ENCODE peak calls at places on chromosomes 6 and 20, in seven cellular contexts. P, H, U, M, G, N and F are unnamed samples.
A peak's percentile ranks its signal among the peaks of the same experiment; 100 is the strongest.

GRCh38 chr6:121305957-121306607 is 28.2 kb downstream of the TBC1D32 start:
- DNase-seq in P (no peak), H (peak; percentile 54), U (no peak), M (no peak), G (no peak), N (no peak), F (peak; percentile 48)

GRCh38 chr20:3312940-3313656 is 74.1 kb upstream of the SLC4A11 start:
- DNase-seq in P (no peak), H (no peak), U (no peak), M (no peak), G (no peak), N (no peak), F (peak; percentile 86)

GRCh38 chr6:35711731-35712130 is 23.0 kb upstream of the FKBP5 start:
- DNase-seq in P (no peak), H (no peak), U (no peak), M (no peak), G (no peak), N (no peak), F (no peak)

GRCh38 chr20:59863058-59863457 is 70.4 kb downstream of the SYCP2 start:
- DNase-seq in P (no peak), H (no peak), U (no peak), M (no peak), G (no peak), N (no peak), F (no peak)

GRCh38 chr20:48592107-48592940 is 235.5 kb downstream of the PREX1 start:
- DNase-seq in P (no peak), H (no peak), U (no peak), M (no peak), G (no peak), N (no peak), F (no peak)

GRCh38 chr20:16846011-16846410 is 97.9 kb downstream of the OTOR start:
- DNase-seq in P (no peak), H (no peak), U (no peak), M (no peak), G (no peak), N (no peak), F (no peak)

GRCh38 chr6:95576621-95577316 is 566 bp upstream of the MANEA start:
- DNase-seq in P (no peak), H (peak; percentile 8), U (no peak), M (no peak), G (no peak), N (no peak), F (peak; percentile 25)

GRCh38 chr6:12047304-12047703 is 35.2 kb downstream of the HIVEP1 start:
- DNase-seq in P (no peak), H (no peak), U (no peak), M (no peak), G (no peak), N (no peak), F (no peak)

GRCh38 chr6:104921896-104922295 is 35.0 kb upstream of the LIN28B start:
- DNase-seq in P (no peak), H (no peak), U (no peak), M (no peak), G (no peak), N (no peak), F (no peak)

GRCh38 chr6:56689114-56689513 is 46.4 kb upstream of the DST start:
- DNase-seq in P (no peak), H (no peak), U (no peak), M (no peak), G (no peak), N (no peak), F (no peak)

GRCh38 chr20:59726196-59726595 is 121.9 kb downstream of the PHACTR3 start:
- DNase-seq in P (no peak), H (no peak), U (no peak), M (no peak), G (no peak), N (no peak), F (no peak)

GRCh38 chr20:39800548-39800947 is 838.4 kb downstream of the DHX35 start:
- DNase-seq in P (no peak), H (no peak), U (peak; percentile 49), M (no peak), G (no peak), N (peak; percentile 53), F (peak; percentile 84)

GRCh38 chr20:4800131-4800530 is 78.4 kb downstream of the PRND start:
- DNase-seq in P (no peak), H (no peak), U (no peak), M (no peak), G (no peak), N (no peak), F (no peak)

GRCh38 chr6:127939442-127940066 is 38.7 kb upstream of the THEMIS start:
- DNase-seq in P (no peak), H (no peak), U (no peak), M (no peak), G (no peak), N (no peak), F (peak; percentile 63)

GRCh38 chr6:42512498-42513042 is 51.3 kb upstream of the UBR2 start:
- DNase-seq in P (no peak), H (no peak), U (no peak), M (no peak), G (no peak), N (no peak), F (no peak)

GRCh38 chr6:52976591-52977035 is 18.5 kb downstream of the GSTA4 start:
- DNase-seq in P (no peak), H (no peak), U (no peak), M (no peak), G (peak; percentile 8), N (no peak), F (no peak)

GRCh38 chr20:62925420-62926228 is 681 bp downstream of the DIDO1 start:
- DNase-seq in P (peak; percentile 38), H (peak; percentile 7), U (no peak), M (peak; percentile 44), G (peak; percentile 43), N (peak; percentile 56), F (peak; percentile 35)

GRCh38 chr6:815348-815738 is 122.4 kb upstream of the EXOC2 start:
- DNase-seq in P (no peak), H (no peak), U (no peak), M (no peak), G (no peak), N (no peak), F (no peak)